ENCODE peak calls at places on chromosomes 16 and 17, in five cellular contexts. R, N, J, O and S are unnamed samples.

GRCh38 chr17:55720917-55721836 is 1.5 kb downstream of the TMEM100 start:
- DNase-seq in R (no peak), N (no peak), J (no peak), O (no peak), S (no peak)

GRCh38 chr16:502179-502943 is 25.2 kb upstream of the CAPN15 start:
- DNase-seq in R (no peak), N (no peak), J (no peak), O (no peak), S (no peak)

GRCh38 chr17:65370669-65371126 is 190.8 kb downstream of the AXIN2 start:
- DNase-seq in R (peak; percentile 47), N (peak; percentile 11), J (no peak), O (no peak), S (no peak)

GRCh38 chr17:4625181-4625601 is 16.3 kb downstream of the ALOX15 start:
- DNase-seq in R (peak; percentile 76), N (no peak), J (no peak), O (peak; percentile 29), S (no peak)

GRCh38 chr17:76562734-76563148 is 22.9 kb downstream of the PRCD start:
- DNase-seq in R (no peak), N (no peak), J (no peak), O (peak; percentile 91), S (no peak)

GRCh38 chr17:44872131-44872768 is 24.6 kb downstream of the HIGD1B start:
- DNase-seq in R (no peak), N (no peak), J (no peak), O (peak; percentile 20), S (no peak)

GRCh38 chr16:4212207-4212933 is 29.5 kb downstream of the SRL start:
- DNase-seq in R (no peak), N (no peak), J (no peak), O (no peak), S (no peak)

GRCh38 chr16:18832613-18833012 is 31.3 kb upstream of the ARL6IP1 start:
- DNase-seq in R (no peak), N (no peak), J (no peak), O (no peak), S (no peak)

GRCh38 chr17:40311575-40311974 is 2.6 kb downstream of the RARA start:
- DNase-seq in R (no peak), N (no peak), J (no peak), O (no peak), S (no peak)

GRCh38 chr17:41678411-41678906 is 10.2 kb upstream of the EIF1 start:
- DNase-seq in R (no peak), N (no peak), J (no peak), O (no peak), S (no peak)

GRCh38 chr17:81011951-81012350 is 20.3 kb downstream of the CHMP6 start:
- DNase-seq in R (no peak), N (no peak), J (no peak), O (peak; percentile 65), S (no peak)

GRCh38 chr17:69951058-69951457 is 124.0 kb upstream of the KCNJ16 start:
- DNase-seq in R (no peak), N (no peak), J (no peak), O (no peak), S (no peak)

GRCh38 chr16:9330036-9330545 is 238.6 kb downstream of the HAPSTR1 start:
- DNase-seq in R (no peak), N (no peak), J (no peak), O (no peak), S (no peak)

GRCh38 chr17:882827-883585 is 96.6 kb downstream of the NXN start:
- DNase-seq in R (peak; percentile 88), N (no peak), J (no peak), O (peak; percentile 63), S (no peak)

GRCh38 chr16:58272855-58273254 is 22.0 kb downstream of the PRSS54 start:
- DNase-seq in R (no peak), N (no peak), J (no peak), O (no peak), S (no peak)

GRCh38 chr16:73216932-73217331 is 169.0 kb upstream of the ZFHX3 start:
- DNase-seq in R (no peak), N (no peak), J (no peak), O (no peak), S (no peak)

GRCh38 chr16:8893426-8893825 is 11.3 kb downstream of the LITAFD start:
- DNase-seq in R (no peak), N (no peak), J (no peak), O (no peak), S (no peak)

GRCh38 chr17:42342242-42343008 is 45.8 kb downstream of the STAT3 start:
- DNase-seq in R (no peak), N (no peak), J (no peak), O (no peak), S (no peak)

GRCh38 chr16:75256871-75257343 is 5.5 kb upstream of the BCAR1 start:
- DNase-seq in R (peak; percentile 55), N (no peak), J (no peak), O (no peak), S (no peak)

GRCh38 chr17:45131616-45132301 is 556 bp downstream of the PLCD3 start:
- DNase-seq in R (peak; percentile 68), N (peak; percentile 51), J (no peak), O (peak; percentile 40), S (peak; percentile 63)

GRCh38 chr16:89116341-89117238 is 22.9 kb downstream of the ACSF3 start:
- DNase-seq in R (no peak), N (no peak), J (no peak), O (no peak), S (no peak)

GRCh38 chr16:58339452-58339938 is 44.7 kb upstream of the PRSS54 start:
- DNase-seq in R (peak; percentile 82), N (no peak), J (no peak), O (peak; percentile 55), S (no peak)

GRCh38 chr17:49637050-49637449 is 40.8 kb downstream of the SPOP start:
- DNase-seq in R (no peak), N (no peak), J (no peak), O (peak; percentile 22), S (no peak)

GRCh38 chr16:1180772-1181714 is 28.1 kb downstream of the CACNA1H start:
- DNase-seq in R (no peak), N (no peak), J (no peak), O (no peak), S (no peak)

GRCh38 chr16:25838724-25839186 is 147.0 kb downstream of the HS3ST4 start:
- DNase-seq in R (peak; percentile 94), N (peak; percentile 27), J (peak; percentile 9), O (peak; percentile 61), S (peak; percentile 73)

GRCh38 chr17:48483471-48484131 is 47.2 kb downstream of the HOXB1 start:
- DNase-seq in R (peak; percentile 47), N (peak; percentile 49), J (no peak), O (peak; percentile 94), S (peak; percentile 92)

GRCh38 chr17:43540821-43541674 is 5.1 kb downstream of the ETV4 start:
- DNase-seq in R (peak; percentile 86), N (no peak), J (no peak), O (peak; percentile 44), S (no peak)

GRCh38 chr17:1082579-1082978 is 85.7 kb downstream of the TIMM22 start:
- DNase-seq in R (no peak), N (no peak), J (no peak), O (peak; percentile 54), S (no peak)

GRCh38 chr17:71760062-71760720 is 360.6 kb upstream of the SOX9 start:
- DNase-seq in R (no peak), N (no peak), J (no peak), O (no peak), S (no peak)

GRCh38 chr16:57472665-57473060 is 10.2 kb downstream of the POLR2C start:
- DNase-seq in R (peak; percentile 84), N (no peak), J (no peak), O (no peak), S (no peak)

GRCh38 chr17:3916013-3916696 is at the start of gene P2RX1:
- DNase-seq in R (no peak), N (peak; percentile 73), J (no peak), O (peak; percentile 84), S (peak; percentile 43)

GRCh38 chr17:43341705-43342600 is 56.8 kb upstream of the ARL4D start:
- DNase-seq in R (no peak), N (no peak), J (no peak), O (peak; percentile 47), S (no peak)

GRCh38 chr17:73645050-73645871 is 1.0 kb upstream of the SDK2 start:
- DNase-seq in R (peak; percentile 69), N (peak; percentile 12), J (peak; percentile 18), O (peak; percentile 57), S (peak; percentile 50)

GRCh38 chr17:11997972-11998233 is 628 bp upstream of the ZNF18 start:
- DNase-seq in R (no peak), N (no peak), J (no peak), O (no peak), S (no peak)

GRCh38 chr17:21119247-21119944 is 7.4 kb upstream of the DHRS7B start:
- DNase-seq in R (peak; percentile 88), N (peak; percentile 63), J (no peak), O (peak; percentile 78), S (peak; percentile 81)

GRCh38 chr16:50680907-50681885 is at the start of gene SNX20:
- DNase-seq in R (no peak), N (peak; percentile 84), J (no peak), O (no peak), S (peak; percentile 66)

GRCh38 chr17:45052052-45052772 is 780 bp upstream of the DCAKD start:
- DNase-seq in R (peak; percentile 49), N (peak; percentile 70), J (peak; percentile 7), O (peak; percentile 42), S (peak; percentile 82)

GRCh38 chr17:55089955-55090573 is 121.5 kb downstream of the STXBP4 start:
- DNase-seq in R (peak; percentile 56), N (peak; percentile 49), J (no peak), O (peak; percentile 26), S (no peak)

GRCh38 chr16:87042551-87043272 is 274.5 kb downstream of the C16orf95 start:
- DNase-seq in R (no peak), N (no peak), J (no peak), O (no peak), S (no peak)
- H3K27ac ChIP-seq in R (no peak overlapping the region), N (no peak overlapping the region), J (no peak overlapping the region), O (no peak overlapping the region), S (no peak overlapping the region)

GRCh38 chr16:31179153-31179746 is 689 bp upstream of the FUS start:
- DNase-seq in R (no peak), N (no peak), J (no peak), O (no peak), S (no peak)
- H3K27ac ChIP-seq in R (peak overlapping the region; percentile 69), N (peak overlapping the region; percentile 97), J (peak overlapping the region; percentile 95), O (peak overlapping the region; percentile 98), S (peak overlapping the region; percentile 81)

GRCh38 chr16:48256579-48257177 is 9.3 kb upstream of the ABCC11 start:
- DNase-seq in R (no peak), N (no peak), J (no peak), O (no peak), S (no peak)

GRCh38 chr16:48261569-48261968 is 14.2 kb upstream of the ABCC11 start:
- DNase-seq in R (no peak), N (no peak), J (no peak), O (no peak), S (no peak)
- H3K27ac ChIP-seq in R (no peak overlapping the region), N (no peak overlapping the region), J (no peak overlapping the region), O (no peak overlapping the region), S (no peak overlapping the region)

GRCh38 chr17:17055286-17056166 is 13.3 kb downstream of the MPRIP start:
- DNase-seq in R (no peak), N (no peak), J (no peak), O (no peak), S (no peak)
- H3K27ac ChIP-seq in R (no peak overlapping the region), N (no peak overlapping the region), J (no peak overlapping the region), O (no peak overlapping the region), S (no peak overlapping the region)

GRCh38 chr16:56269276-56269675 is 78.0 kb downstream of the GNAO1 start:
- DNase-seq in R (no peak), N (no peak), J (no peak), O (no peak), S (no peak)
- H3K27ac ChIP-seq in R (no peak overlapping the region), N (no peak overlapping the region), J (peak overlapping the region; percentile 98), O (peak overlapping the region; percentile 96), S (no peak overlapping the region)